ENCODE peak calls at places on chromosomes 3 and 15, in six cellular contexts. H is A549; R is fibroblast of villous mesenchyme; Z is CD4-positive, alpha-beta T cell; D is testis; I is B cell. P is an unnamed sample.

GRCh38 chr3:130950641-130951040 is 56.8 kb downstream of the ATP2C1 start:
- DNase-seq in Z (no peak), H (no peak), D (no peak), I (no peak), R (peak), P (no peak)

GRCh38 chr15:96735621-96736020 is 405.1 kb downstream of the NR2F2 start:
- DNase-seq in Z (no peak), I (no peak), R (no peak), D (no peak), H (no peak), P (no peak)

GRCh38 chr15:100005013-100005412 is 271.8 kb upstream of the LYSMD4 start:
- DNase-seq in I (no peak), H (no peak), D (no peak), R (no peak), Z (no peak), P (no peak)

GRCh38 chr3:47583320-47584075 is 4.8 kb upstream of the CSPG5 start:
- DNase-seq in Z (no peak), D (no peak), I (no peak), H (no peak), R (no peak), P (no peak)

GRCh38 chr3:121562148-121562547 is 5.6 kb upstream of the ARGFX start:
- DNase-seq in Z (no peak), H (no peak), I (no peak), D (no peak), R (no peak), P (no peak)

GRCh38 chr3:152719264-152719663 is 115.7 kb upstream of the P2RY1 start:
- DNase-seq in I (no peak), H (no peak), D (no peak), R (peak), Z (no peak), P (no peak)

GRCh38 chr3:112002458-112002971 is 3.8 kb downstream of the TAGLN3 start:
- DNase-seq in R (no peak), H (no peak), I (no peak), D (no peak), Z (no peak), P (no peak)

GRCh38 chr3:84439476-84439875 is 519.3 kb upstream of the CADM2 start:
- DNase-seq in I (no peak), Z (no peak), D (no peak), H (no peak), R (no peak), P (no peak)

GRCh38 chr3:69084326-69084667 is 440 bp upstream of the ARL6IP5 start:
- DNase-seq in Z (no peak), R (peak), I (no peak), H (peak), D (no peak), P (no peak)

GRCh38 chr3:14134291-14134690 is 9.4 kb downstream of the TMEM43 start:
- DNase-seq in R (no peak), D (no peak), H (no peak), I (no peak), Z (no peak), P (no peak)

GRCh38 chr3:69231929-69232437 is 109.6 kb upstream of the LMOD3 start:
- DNase-seq in Z (no peak), I (no peak), D (no peak), H (no peak), R (peak), P (no peak)

GRCh38 chr15:75666823-75667501 is 19.2 kb downstream of the SNX33 start:
- DNase-seq in H (peak), Z (no peak), I (no peak), R (peak), D (no peak), P (no peak)

GRCh38 chr3:128784228-128784627 is 58.2 kb downstream of the RAB7A start:
- DNase-seq in R (no peak), H (peak), D (peak), I (peak), Z (peak), P (peak)

GRCh38 chr3:150372320-150373118 is 35.6 kb upstream of the TSC22D2 start:
- DNase-seq in H (peak), R (peak), I (peak), D (no peak), Z (no peak), P (no peak)

GRCh38 chr3:188331166-188331565 is 177.2 kb downstream of the LPP start:
- DNase-seq in I (no peak), R (peak), H (no peak), D (no peak), Z (no peak), P (no peak)

GRCh38 chr3:120773932-120774331 is 31.4 kb downstream of the GTF2E1 start:
- DNase-seq in H (no peak), R (peak), I (no peak), D (no peak), Z (no peak), P (no peak)

GRCh38 chr3:32733631-32734229 is 48.7 kb downstream of the CNOT10 start:
- DNase-seq in I (peak), D (no peak), Z (no peak), H (peak), R (peak), P (no peak)

GRCh38 chr3:100708644-100708988 is 678 bp upstream of the TFG start:
- DNase-seq in H (no peak), I (no peak), R (no peak), D (no peak), Z (no peak), P (no peak)

GRCh38 chr3:42300013-42300412 is 34.0 kb upstream of the CCK start:
- DNase-seq in I (no peak), D (peak), Z (peak), H (no peak), R (peak), P (peak)

GRCh38 chr3:186315581-186316354 is 46.3 kb downstream of the DGKG start:
- DNase-seq in R (no peak), I (no peak), D (no peak), Z (no peak), H (no peak), P (no peak)

GRCh38 chr15:90890839-90891238 is 6.5 kb downstream of the FES start:
- DNase-seq in H (no peak), D (no peak), Z (no peak), R (no peak), I (no peak), P (no peak)

GRCh38 chr3:138187296-138188012 is at the start of gene ARMC8:
- DNase-seq in D (peak), I (no peak), R (peak), H (peak), Z (no peak), P (peak)

GRCh38 chr3:188746291-188746783 is 425.4 kb upstream of the TPRG1 start:
- DNase-seq in I (no peak), H (no peak), D (no peak), Z (no peak), R (peak), P (no peak)

GRCh38 chr3:36434682-36435426 is 54.5 kb downstream of the STAC start:
- DNase-seq in R (peak), H (no peak), Z (no peak), I (no peak), D (no peak), P (no peak)

GRCh38 chr3:122975163-122975923 is 52.2 kb downstream of the SEMA5B start:
- DNase-seq in Z (no peak), H (no peak), I (peak), R (peak), D (peak), P (no peak)

GRCh38 chr15:43440721-43441281 is 52.2 kb downstream of the TP53BP1 start:
- DNase-seq in D (peak), H (peak), R (peak), Z (no peak), I (no peak), P (no peak)

GRCh38 chr3:147589016-147589415 is 179.9 kb downstream of the ZIC1 start:
- DNase-seq in R (no peak), Z (no peak), H (no peak), I (no peak), D (no peak), P (no peak)

GRCh38 chr15:64521726-64522164 is 61.4 kb downstream of the ZNF609 start:
- DNase-seq in I (no peak), Z (no peak), H (peak), D (peak), R (peak), P (peak)

GRCh38 chr15:42549052-42549491 is 434 bp downstream of the HAUS2 start:
- DNase-seq in Z (no peak), I (no peak), D (peak), H (peak), R (peak), P (no peak)

GRCh38 chr3:108914774-108915641 is 38.7 kb downstream of the GUCA1C start:
- DNase-seq in Z (peak), H (peak), I (peak), D (peak), R (peak), P (peak)

GRCh38 chr3:138945646-138946553 is 1.0 kb downstream of the FOXL2 start:
- DNase-seq in I (peak), Z (no peak), D (peak), R (peak), H (peak), P (no peak)

GRCh38 chr15:94524565-94524964 is 293.2 kb downstream of the MCTP2 start:
- DNase-seq in I (no peak), R (no peak), H (no peak), Z (no peak), D (no peak), P (no peak)

GRCh38 chr3:37320276-37320675 is 145.9 kb upstream of the LRRFIP2 start:
- DNase-seq in R (no peak), H (no peak), D (no peak), I (no peak), Z (no peak), P (no peak)

GRCh38 chr3:119293105-119293683 is 989 bp upstream of the ARHGAP31 start:
- DNase-seq in I (no peak), Z (no peak), H (no peak), R (no peak), D (no peak), P (no peak)

GRCh38 chr15:49423021-49423420 is at the start of gene FGF7:
- DNase-seq in H (no peak), I (no peak), D (no peak), Z (no peak), R (peak), P (no peak)

GRCh38 chr15:69760890-69761568 is 308.4 kb downstream of the RPLP1 start:
- DNase-seq in R (peak), H (peak), Z (peak), I (peak), D (peak), P (no peak)

GRCh38 chr15:69754313-69754712 is 301.7 kb downstream of the RPLP1 start:
- DNase-seq in Z (no peak), H (no peak), D (no peak), I (no peak), R (no peak), P (no peak)

GRCh38 chr3:119598410-119599098 is 869 bp downstream of the PLA1A start:
- DNase-seq in R (no peak), D (no peak), I (no peak), Z (no peak), H (no peak), P (no peak)

GRCh38 chr15:66285462-66286280 is 7.7 kb upstream of the DIS3L start:
- DNase-seq in Z (no peak), D (no peak), I (no peak), H (no peak), R (peak), P (no peak)
- TF ChIP-seq CTCF in Z (no peak), D (no peak), I (no peak), H (no peak), R (no peak), P (no peak)

GRCh38 chr3:10376353-10376752 is 55.4 kb upstream of the SEC13 start:
- DNase-seq in I (no peak), D (no peak), H (no peak), Z (no peak), R (no peak), P (no peak)

GRCh38 chr3:10378246-10378645 is 57.3 kb upstream of the SEC13 start:
- DNase-seq in D (no peak), Z (no peak), I (no peak), H (no peak), R (no peak), P (no peak)

GRCh38 chr3:10378742-10379141 is 57.8 kb upstream of the SEC13 start:
- DNase-seq in Z (no peak), I (no peak), H (no peak), D (no peak), R (no peak), P (no peak)

GRCh38 chr3:10375296-10376053 is 54.6 kb upstream of the SEC13 start:
- DNase-seq in I (no peak), H (no peak), D (no peak), Z (no peak), R (no peak), P (no peak)

GRCh38 chr3:10377148-10377725 is 56.3 kb upstream of the SEC13 start:
- DNase-seq in D (no peak), R (no peak), H (no peak), Z (no peak), I (no peak), P (no peak)
- TF ChIP-seq CTCF in D (no peak), R (no peak), H (no peak), Z (no peak), I (no peak), P (no peak)

GRCh38 chr3:70358978-70359580 is 46.6 kb upstream of the MDFIC2 start:
- DNase-seq in I (no peak), H (peak), D (peak), Z (no peak), R (peak), P (peak)
- TF ChIP-seq CTCF in I (peak), H (peak), D (peak), Z (peak), R (peak), P (peak)

GRCh38 chr3:24023249-24023648 is 78.2 kb downstream of the NR1D2 start:
- DNase-seq in R (no peak), Z (no peak), D (no peak), H (no peak), I (no peak), P (no peak)
- TF ChIP-seq CTCF in R (no peak), Z (no peak), D (no peak), H (no peak), I (no peak), P (no peak)

GRCh38 chr3:172042136-172042535 is 2.8 kb downstream of the FNDC3B start:
- DNase-seq in R (peak), D (no peak), H (no peak), I (no peak), Z (no peak), P (no peak)

GRCh38 chr3:172039352-172040077 is at the start of gene FNDC3B:
- DNase-seq in I (peak), D (peak), H (peak), Z (peak), R (peak), P (peak)

GRCh38 chr3:172038823-172039222 is 555 bp upstream of the FNDC3B start:
- DNase-seq in Z (no peak), I (no peak), R (peak), D (no peak), H (no peak), P (no peak)

GRCh38 chr3:172040976-172041963 is 1.9 kb downstream of the FNDC3B start:
- DNase-seq in H (no peak), D (peak), Z (no peak), I (no peak), R (peak), P (no peak)

DNA sequence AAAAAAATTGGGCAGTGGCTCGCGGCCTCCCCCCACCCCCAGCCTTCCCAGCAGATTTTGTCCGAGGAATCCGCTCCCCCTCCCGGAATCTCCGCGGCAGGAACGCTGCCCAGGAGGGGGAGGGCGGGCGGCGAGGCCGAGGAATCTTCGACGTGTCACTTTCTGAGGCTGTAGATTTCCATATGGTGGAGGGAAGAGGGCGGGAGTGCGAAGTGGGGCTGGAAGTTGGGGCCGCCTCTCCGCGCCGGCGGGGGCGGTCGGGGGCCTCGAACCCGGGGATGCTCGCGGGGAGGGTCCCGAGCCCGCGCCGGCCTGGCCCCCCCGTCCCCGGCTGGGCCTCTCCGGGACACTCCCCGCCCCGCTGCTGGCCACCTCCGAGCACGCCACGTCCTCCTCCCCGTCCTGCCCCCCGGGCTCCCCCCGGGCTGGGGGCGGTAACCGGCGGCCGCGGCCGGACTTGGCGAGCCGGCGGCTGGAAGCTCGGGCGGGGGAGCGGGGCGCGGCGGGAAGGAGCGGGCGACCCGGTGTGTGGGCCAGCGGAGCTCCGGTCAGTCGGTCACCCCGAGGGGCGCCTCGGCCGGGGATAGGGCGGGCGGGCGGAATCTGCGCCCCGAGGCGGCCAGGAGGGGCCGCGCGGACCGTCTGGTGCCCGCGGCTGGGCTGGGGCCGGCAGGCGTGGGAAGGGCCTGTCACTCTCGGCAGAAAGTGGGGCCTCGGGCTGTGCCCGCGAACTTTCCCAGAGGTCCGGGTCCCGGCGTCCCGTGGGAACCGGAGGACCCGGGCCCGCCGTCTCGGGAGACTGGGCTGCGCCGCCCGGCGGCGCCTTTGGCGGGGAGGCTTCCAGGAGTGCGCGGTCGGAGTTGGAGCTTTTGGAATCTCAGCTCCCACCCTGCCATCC is 949 bp downstream of the FNDC3B start:
- DNase-seq in D (peak), Z (no peak), R (peak), H (peak), I (peak), P (peak)
- TF ChIP-seq CTCF in D (no peak), Z (no peak), R (peak), H (no peak), I (no peak), P (peak)

GRCh38 chr3:21754839-21755238 is 3.8 kb upstream of the ZNF385D start:
- DNase-seq in Z (no peak), D (no peak), R (no peak), I (no peak), H (no peak), P (no peak)

GRCh38 chr3:21751891-21752290 is 881 bp upstream of the ZNF385D start:
- DNase-seq in R (no peak), Z (no peak), H (no peak), I (no peak), D (no peak), P (no peak)

GRCh38 chr3:21750831-21751391 is at the start of gene ZNF385D:
- DNase-seq in D (peak), I (no peak), Z (no peak), H (no peak), R (peak), P (peak)

GRCh38 chr3:21750291-21750690 is 719 bp downstream of the ZNF385D start:
- DNase-seq in D (peak), I (no peak), R (peak), Z (no peak), H (no peak), P (no peak)

DNA sequence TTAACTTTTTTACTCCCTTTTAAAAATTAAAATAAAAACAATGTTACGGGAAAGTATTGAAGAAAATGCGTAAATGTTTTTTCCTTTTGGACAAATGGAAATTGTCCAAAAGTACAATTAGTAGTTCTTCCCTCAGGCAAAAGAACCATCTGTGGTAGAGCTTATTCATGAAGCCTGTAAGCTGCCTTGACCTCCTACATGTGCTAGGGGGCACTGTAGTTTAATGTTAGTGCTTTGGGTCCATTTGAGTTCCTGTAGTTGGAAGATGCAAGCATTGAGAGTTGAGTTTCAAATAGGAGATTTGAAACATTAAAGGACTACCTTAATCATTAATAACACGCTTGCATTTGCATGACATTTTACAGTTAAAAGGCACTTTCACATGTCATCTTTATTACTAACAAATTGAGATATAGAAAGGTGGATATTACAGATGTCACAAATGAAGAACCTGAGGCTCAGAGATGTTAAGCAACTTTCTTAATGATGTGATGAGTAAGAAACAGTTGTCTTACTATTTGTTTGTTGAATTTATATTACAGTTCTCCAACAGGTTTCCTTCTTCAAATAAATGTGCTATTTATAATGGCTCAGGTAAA is 1.8 kb upstream of the ZNF385D start:
- DNase-seq in H (no peak), I (no peak), R (peak), D (peak), Z (no peak), P (no peak)
- TF ChIP-seq CTCF in H (no peak), I (no peak), R (peak), D (peak), Z (no peak), P (peak)

GRCh38 chr3:53772562-53773329 is 73.5 kb downstream of the CHDH start:
- DNase-seq in D (no peak), Z (no peak), H (no peak), R (peak), I (no peak), P (no peak)
- TF ChIP-seq CTCF in D (no peak), Z (no peak), H (no peak), R (no peak), I (no peak), P (no peak)